ENCODE peak calls at places on chromosomes 3 and 15, in six cellular contexts. A, S, I, G, F and N are unnamed samples.

GRCh38 chr15:61812476-61812875 is 247.8 kb downstream of the VPS13C start:
- DNase-seq in A (no peak), S (no peak), I (no peak), G (no peak), F (no peak), N (no peak)

GRCh38 chr3:187914231-187914630 is 169.0 kb upstream of the BCL6 start:
- DNase-seq in A (no peak), S (no peak), I (no peak), G (no peak), F (no peak), N (no peak)

GRCh38 chr15:43958894-43959330 is 132.1 kb downstream of the WDR76 start:
- DNase-seq in A (no peak), S (no peak), I (peak), G (no peak), F (no peak), N (no peak)

GRCh38 chr3:19576343-19576742 is 357.7 kb downstream of the EFHB start:
- DNase-seq in A (no peak), S (no peak), I (no peak), G (no peak), F (no peak), N (no peak)

GRCh38 chr3:88263417-88264116 is 113.8 kb downstream of the C3orf38 start:
- DNase-seq in A (no peak), S (no peak), I (no peak), G (no peak), F (no peak), N (no peak)

GRCh38 chr15:75904241-75904631 is 558 bp downstream of the FBXO22 start:
- DNase-seq in A (no peak), S (peak), I (peak), G (peak), F (peak), N (no peak)

GRCh38 chr3:123156276-123156995 is 45.3 kb upstream of the SEC22A start:
- DNase-seq in A (no peak), S (no peak), I (no peak), G (peak), F (peak), N (no peak)

GRCh38 chr3:53269888-53270880 is 14.4 kb upstream of the TKT start:
- DNase-seq in A (peak), S (peak), I (peak), G (peak), F (peak), N (peak)

GRCh38 chr3:81302045-81302444 is 459.4 kb downstream of the GBE1 start:
- DNase-seq in A (no peak), S (peak), I (peak), G (no peak), F (peak), N (no peak)

GRCh38 chr3:45842851-45843625 is 1.1 kb upstream of the LZTFL1 start:
- DNase-seq in A (no peak), S (no peak), I (no peak), G (no peak), F (no peak), N (no peak)

GRCh38 chr3:195263193-195263924 is 7.6 kb downstream of the XXYLT1 start:
- DNase-seq in A (no peak), S (no peak), I (no peak), G (no peak), F (no peak), N (no peak)

GRCh38 chr3:64295594-64295993 is 70.3 kb upstream of the PRICKLE2 start:
- DNase-seq in A (no peak), S (no peak), I (peak), G (no peak), F (no peak), N (no peak)

GRCh38 chr3:184029456-184029950 is 2.0 kb upstream of the HTR3D start:
- DNase-seq in A (no peak), S (no peak), I (no peak), G (no peak), F (no peak), N (no peak)

GRCh38 chr3:40262331-40262730 is 47.2 kb upstream of the EIF1B start:
- DNase-seq in A (no peak), S (no peak), I (no peak), G (no peak), F (no peak), N (no peak)

GRCh38 chr15:62895905-62896316 is 146.6 kb upstream of the TPM1 start:
- DNase-seq in A (no peak), S (no peak), I (peak), G (no peak), F (no peak), N (no peak)

GRCh38 chr15:35979608-35980007 is 433.6 kb upstream of the DPH6 start:
- DNase-seq in A (no peak), S (no peak), I (no peak), G (no peak), F (no peak), N (no peak)

GRCh38 chr15:95911570-95912279 is 418.8 kb upstream of the NR2F2 start:
- DNase-seq in A (no peak), S (no peak), I (no peak), G (no peak), F (peak), N (no peak)

GRCh38 chr3:150495563-150496168 is 50.6 kb downstream of the SERP1 start:
- DNase-seq in A (no peak), S (no peak), I (peak), G (no peak), F (no peak), N (no peak)

GRCh38 chr3:25438791-25439555 is 10.9 kb downstream of the RARB start:
- DNase-seq in A (no peak), S (no peak), I (no peak), G (no peak), F (no peak), N (no peak)

GRCh38 chr3:58528629-58529028 is 8.4 kb downstream of the ACOX2 start:
- DNase-seq in A (no peak), S (peak), I (no peak), G (no peak), F (no peak), N (no peak)

GRCh38 chr3:11583638-11584046 is 60.1 kb downstream of the VGLL4 start:
- DNase-seq in A (no peak), S (no peak), I (no peak), G (no peak), F (peak), N (peak)

GRCh38 chr3:71584216-71585061 is 911 bp upstream of the FOXP1 start:
- DNase-seq in A (peak), S (peak), I (peak), G (peak), F (peak), N (peak)

GRCh38 chr3:58218904-58219303 is 8.1 kb upstream of the DNASE1L3 start:
- DNase-seq in A (no peak), S (no peak), I (no peak), G (no peak), F (no peak), N (no peak)

GRCh38 chr15:89278307-89278706 is 34.5 kb downstream of the FANCI start:
- DNase-seq in A (no peak), S (no peak), I (no peak), G (no peak), F (no peak), N (no peak)

GRCh38 chr3:157906627-157907026 is 199.6 kb downstream of the SHOX2 start:
- DNase-seq in A (no peak), S (no peak), I (no peak), G (no peak), F (no peak), N (no peak)

GRCh38 chr3:186806173-186807055 is at the start of gene RFC4:
- DNase-seq in A (peak), S (peak), I (peak), G (peak), F (peak), N (peak)

GRCh38 chr15:100867476-100867875 is 12.2 kb upstream of the ALDH1A3 start:
- DNase-seq in A (no peak), S (no peak), I (no peak), G (no peak), F (no peak), N (no peak)

GRCh38 chr3:18062289-18063025 is 320.0 kb upstream of the TBC1D5 start:
- DNase-seq in A (no peak), S (no peak), I (peak), G (no peak), F (no peak), N (no peak)

GRCh38 chr3:126052196-126053058 is 31.5 kb downstream of the SLC41A3 start:
- DNase-seq in A (no peak), S (no peak), I (no peak), G (peak), F (no peak), N (no peak)

GRCh38 chr3:62186967-62187366 is 186.4 kb downstream of the FEZF2 start:
- DNase-seq in A (no peak), S (no peak), I (no peak), G (no peak), F (peak), N (no peak)

GRCh38 chr3:126765187-126766069 is 61.4 kb downstream of the CHCHD6 start:
- DNase-seq in A (no peak), S (no peak), I (no peak), G (no peak), F (no peak), N (no peak)

GRCh38 chr3:110815008-110815583 is 256.5 kb upstream of the NECTIN3 start:
- DNase-seq in A (no peak), S (no peak), I (peak), G (no peak), F (no peak), N (no peak)

GRCh38 chr3:194874206-194874605 is 188.5 kb downstream of the FAM43A start:
- DNase-seq in A (no peak), S (no peak), I (no peak), G (no peak), F (peak), N (no peak)

GRCh38 chr3:33525232-33525631 is 85.0 kb upstream of the UBP1 start:
- DNase-seq in A (no peak), S (no peak), I (no peak), G (no peak), F (no peak), N (no peak)

GRCh38 chr3:143326983-143327382 is 207.4 kb downstream of the CHST2 start:
- DNase-seq in A (no peak), S (no peak), I (no peak), G (no peak), F (no peak), N (no peak)

GRCh38 chr15:77239892-77240608 is 169.1 kb upstream of the TSPAN3 start:
- DNase-seq in A (no peak), S (no peak), I (no peak), G (no peak), F (no peak), N (no peak)

GRCh38 chr15:90780916-90781315 is 63.8 kb downstream of the BLM start:
- DNase-seq in A (no peak), S (no peak), I (no peak), G (no peak), F (no peak), N (no peak)
- H3K27ac ChIP-seq in A (no peak), S (no peak), I (no peak), G (no peak), F (no peak), N (no peak)

GRCh38 chr3:51931756-51932155 is 9.9 kb downstream of the RRP9 start:
- DNase-seq in A (no peak), S (no peak), I (no peak), G (no peak), F (no peak), N (no peak)
- H3K4me3 ChIP-seq in A (no peak), S (no peak), I (no peak), G (no peak), F (no peak), N (no peak)

GRCh38 chr3:128906031-128906803 is 26.8 kb downstream of the ACAD9 start:
- DNase-seq in A (no peak), S (no peak), I (no peak), G (no peak), F (peak), N (peak)

GRCh38 chr3:128910006-128910405 is 30.6 kb downstream of the ACAD9 start:
- DNase-seq in A (no peak), S (no peak), I (no peak), G (peak), F (peak), N (peak)

GRCh38 chr3:128906804-128907525 is 27.5 kb downstream of the ACAD9 start:
- DNase-seq in A (no peak), S (no peak), I (no peak), G (no peak), F (no peak), N (peak)

GRCh38 chr3:128908951-128909350 is 29.5 kb downstream of the ACAD9 start:
- DNase-seq in A (no peak), S (no peak), I (no peak), G (peak), F (no peak), N (peak)

DNA sequence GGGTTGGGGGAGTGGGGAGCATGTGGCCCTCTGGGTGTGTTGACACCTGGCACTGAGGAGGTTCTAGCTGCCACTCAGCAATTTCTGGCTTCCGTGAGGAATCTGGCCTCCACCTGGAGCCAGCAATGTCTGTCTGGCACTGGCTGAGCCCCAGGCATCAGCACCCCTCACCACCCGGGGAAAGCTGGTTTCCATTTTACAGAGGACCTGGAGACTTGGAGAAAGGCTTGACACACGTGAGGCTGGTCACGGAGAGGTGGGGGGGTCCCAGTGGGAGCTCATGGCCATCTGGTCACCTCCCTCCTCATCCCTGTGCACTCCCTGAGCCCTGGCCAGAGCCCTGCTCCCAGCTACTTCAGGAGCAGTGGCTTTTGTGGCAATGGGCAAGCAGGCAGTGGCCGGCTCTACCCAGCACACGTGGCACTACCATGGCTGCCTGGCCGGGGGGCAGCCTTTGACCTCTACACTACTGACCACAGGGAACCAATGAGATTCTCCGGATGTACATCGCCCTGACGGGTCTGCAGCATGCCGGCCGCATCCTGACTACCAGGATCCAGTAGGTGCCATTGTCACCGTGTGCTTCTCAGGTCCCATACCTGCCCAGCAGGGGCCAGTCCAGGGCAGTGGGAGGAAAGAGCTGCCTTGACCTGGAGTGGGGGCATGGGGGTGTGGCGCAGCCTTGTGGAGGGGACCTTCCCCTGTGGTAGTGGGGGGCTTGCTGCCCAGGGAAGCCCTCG is 28.5 kb downstream of the ACAD9 start:
- DNase-seq in A (no peak), S (no peak), I (no peak), G (no peak), F (no peak), N (peak)
- TF ChIP-seq CTCF in A (no peak), S (no peak), I (no peak), G (no peak), F (no peak), N (no peak)

GRCh38 chr3:177065285-177066028 is 131.8 kb downstream of the TBL1XR1 start:
- DNase-seq in A (no peak), S (no peak), I (no peak), G (no peak), F (no peak), N (no peak)

GRCh38 chr3:177068967-177069366 is 128.3 kb downstream of the TBL1XR1 start:
- DNase-seq in A (no peak), S (no peak), I (no peak), G (no peak), F (no peak), N (no peak)

GRCh38 chr3:177066068-177066467 is 131.2 kb downstream of the TBL1XR1 start:
- DNase-seq in A (no peak), S (no peak), I (no peak), G (no peak), F (no peak), N (no peak)

GRCh38 chr3:177071496-177072156 is 125.7 kb downstream of the TBL1XR1 start:
- DNase-seq in A (no peak), S (no peak), I (no peak), G (no peak), F (no peak), N (no peak)

GRCh38 chr3:177069514-177070329 is 127.6 kb downstream of the TBL1XR1 start:
- DNase-seq in A (no peak), S (no peak), I (no peak), G (no peak), F (no peak), N (no peak)
- H3K27ac ChIP-seq in A (no peak), S (no peak), I (no peak), G (no peak), F (no peak), N (no peak)